ENCODE peak calls at places on chromosomes 3 and 15, in eight cellular contexts. B is A549, E is endothelial cell of umbilical vein, M is heart right ventricle, S is fibroblast of lung, J is OCI-LY7, I is IMR-90, L is GM23248. O is an unnamed sample. For H3K4me1, the result is how much of the 10 kb centered on the place peaks cover.

GRCh38 chr3:66485291-66485968 is 15.4 kb downstream of the LRIG1 start:
- DNase-seq in B (no peak), E (no peak), M (no peak), S (peak), J (no peak), I (peak), L (peak), O (no peak)

GRCh38 chr15:35123743-35124142 is 38.6 kb upstream of the NANOGP8 start:
- DNase-seq in B (no peak), E (no peak), M (no peak), S (peak), J (no peak), I (no peak), L (no peak), O (no peak)

GRCh38 chr15:57743424-57743823 is 36.9 kb downstream of the POLR2M start:
- DNase-seq in B (no peak), E (peak), M (no peak), S (no peak), J (peak), I (no peak), L (no peak), O (no peak)

GRCh38 chr3:126081618-126082333 is 2.1 kb downstream of the SLC41A3 start:
- DNase-seq in B (peak), E (no peak), M (no peak), S (peak), J (peak), I (peak), L (peak), O (no peak)

GRCh38 chr15:42155546-42156265 is 730 bp downstream of the PLA2G4F start:
- DNase-seq in B (no peak), E (no peak), M (no peak), S (no peak), J (no peak), I (no peak), L (no peak), O (peak)

GRCh38 chr3:24086597-24087369 is 141.7 kb downstream of the NR1D2 start:
- DNase-seq in B (no peak), E (no peak), M (no peak), S (peak), J (no peak), I (no peak), L (peak), O (no peak)

GRCh38 chr15:89628791-89629715 is 26.2 kb downstream of the KIF7 start:
- DNase-seq in B (no peak), E (no peak), M (no peak), S (no peak), J (no peak), I (no peak), L (no peak), O (no peak)

GRCh38 chr3:43473228-43473627 is 148.6 kb downstream of the ANO10 start:
- DNase-seq in B (no peak), E (no peak), M (no peak), S (no peak), J (no peak), I (no peak), L (no peak), O (no peak)

GRCh38 chr3:12131351-12131750 is 27.4 kb downstream of the TIMP4 start:
- DNase-seq in B (no peak), E (no peak), M (no peak), S (no peak), J (no peak), I (no peak), L (no peak), O (no peak)

GRCh38 chr3:116291141-116291540 is 154.1 kb downstream of the LSAMP start:
- DNase-seq in B (no peak), E (no peak), M (no peak), S (no peak), J (no peak), I (no peak), L (no peak), O (no peak)

GRCh38 chr15:65738649-65739048 is 53.4 kb downstream of the DENND4A start:
- DNase-seq in B (no peak), E (peak), M (no peak), S (no peak), J (no peak), I (no peak), L (no peak), O (no peak)

GRCh38 chr3:100999160-100999559 is 5.9 kb upstream of the ABI3BP start:
- DNase-seq in B (no peak), E (no peak), M (no peak), S (no peak), J (no peak), I (no peak), L (no peak), O (no peak)

GRCh38 chr15:40859206-40859851 is 14.7 kb downstream of the RHOV start:
- DNase-seq in B (peak), E (peak), M (peak), S (peak), J (peak), I (peak), L (peak), O (peak)

GRCh38 chr3:156792536-156792935 is 33.6 kb upstream of the LEKR1 start:
- DNase-seq in B (no peak), E (no peak), M (no peak), S (no peak), J (no peak), I (no peak), L (no peak), O (no peak)

GRCh38 chr15:94791008-94791407 is 559.6 kb downstream of the MCTP2 start:
- DNase-seq in B (no peak), E (peak), M (no peak), S (peak), J (no peak), I (no peak), L (no peak), O (no peak)

GRCh38 chr3:81592101-81592500 is 169.3 kb downstream of the GBE1 start:
- DNase-seq in B (no peak), E (no peak), M (peak), S (peak), J (no peak), I (peak), L (peak), O (no peak)

GRCh38 chr3:173397161-173398110 is at the start of gene NLGN1:
- DNase-seq in B (no peak), E (peak), M (peak), S (peak), J (no peak), I (peak), L (peak), O (peak)

GRCh38 chr3:153768559-153769469 is 352.4 kb upstream of the ARHGEF26 start:
- DNase-seq in B (peak), E (peak), M (peak), S (peak), J (peak), I (peak), L (peak), O (peak)

GRCh38 chr3:134971359-134971758 is 176.3 kb downstream of the EPHB1 start:
- DNase-seq in B (no peak), E (no peak), M (no peak), S (no peak), J (no peak), I (no peak), L (no peak), O (no peak)

GRCh38 chr3:63513801-63514200 is 138.7 kb upstream of the SNTN start:
- DNase-seq in B (no peak), E (no peak), M (no peak), S (no peak), J (no peak), I (no peak), L (no peak), O (no peak)

GRCh38 chr3:159964166-159964973 is 24.3 kb upstream of the IL12A start:
- DNase-seq in B (peak), E (peak), M (no peak), S (peak), J (no peak), I (peak), L (peak), O (no peak)

GRCh38 chr3:155078959-155079794 is 942 bp upstream of the MME start:
- DNase-seq in B (no peak), E (peak), M (no peak), S (no peak), J (peak), I (peak), L (peak), O (no peak)

GRCh38 chr3:133361435-133361834 is 38.4 kb upstream of the BFSP2 start:
- DNase-seq in B (no peak), E (no peak), M (no peak), S (no peak), J (no peak), I (no peak), L (no peak), O (no peak)

GRCh38 chr3:99502871-99503270 is 135.5 kb upstream of the COL8A1 start:
- DNase-seq in B (no peak), E (no peak), M (no peak), S (peak), J (no peak), I (peak), L (peak), O (no peak)

GRCh38 chr3:197224034-197224444 is 74.4 kb downstream of the DLG1 start:
- DNase-seq in B (peak), E (peak), M (no peak), S (peak), J (peak), I (peak), L (peak), O (no peak)

GRCh38 chr3:197219627-197220026 is 78.8 kb downstream of the DLG1 start:
- DNase-seq in B (no peak), E (no peak), M (no peak), S (no peak), J (no peak), I (no peak), L (no peak), O (no peak)

GRCh38 chr3:197225579-197225978 is 72.8 kb downstream of the DLG1 start:
- DNase-seq in B (no peak), E (no peak), M (no peak), S (no peak), J (no peak), I (no peak), L (no peak), O (no peak)

GRCh38 chr3:197226179-197226578 is 72.2 kb downstream of the DLG1 start:
- DNase-seq in B (no peak), E (no peak), M (no peak), S (no peak), J (no peak), I (no peak), L (no peak), O (no peak)

DNA sequence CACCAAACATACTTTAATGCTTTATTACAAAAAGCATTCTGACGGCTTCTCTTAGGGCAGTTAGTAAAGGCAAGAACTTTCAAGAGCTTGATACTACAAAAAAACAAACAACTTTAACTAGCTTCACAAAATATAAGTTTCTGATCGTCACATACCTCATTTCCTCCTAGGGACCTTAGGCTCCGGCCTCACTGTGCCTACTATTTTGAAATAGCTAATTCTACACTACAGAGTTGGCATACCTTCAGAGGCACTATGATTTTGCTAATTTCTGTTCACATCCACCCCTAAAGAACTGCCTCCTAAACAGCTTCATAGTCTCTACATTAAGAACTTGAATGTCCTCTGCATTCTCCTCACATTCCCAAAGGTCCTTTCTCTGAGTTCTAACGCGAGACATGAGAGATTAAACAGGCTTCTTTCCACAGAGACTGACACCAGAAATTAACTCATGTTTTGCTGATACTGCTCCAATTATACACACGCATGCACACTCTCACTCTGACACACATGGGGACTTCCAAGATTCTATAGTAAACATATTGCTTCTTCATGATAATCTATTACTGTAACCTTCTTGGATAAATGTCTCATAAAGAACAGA is 75.5 kb downstream of the DLG1 start:
- DNase-seq in B (no peak), E (no peak), M (no peak), S (no peak), J (no peak), I (no peak), L (no peak), O (no peak)
- H3K27ac ChIP-seq in B (no peak), E (no peak), M (peak), S (no peak), J (no peak), I (no peak), L (peak), O (no peak)

GRCh38 chr3:50165388-50166308 is 10.5 kb downstream of the SEMA3F start:
- DNase-seq in B (no peak), E (peak), M (peak), S (peak), J (no peak), I (peak), L (peak), O (no peak)
- H3K4me1 ChIP-seq in B (half or more), E (half or more), M (half or more), S (under half), J (under half), I (half or more), L (under half), O (under half)

GRCh38 chr3:128317101-128317697 is 149.5 kb downstream of the DNAJB8 start:
- DNase-seq in B (no peak), E (no peak), M (no peak), S (no peak), J (no peak), I (no peak), L (no peak), O (no peak)
- H3K27ac ChIP-seq in B (no peak), E (no peak), M (no peak), S (no peak), J (no peak), I (no peak), L (no peak), O (peak)

DNA sequence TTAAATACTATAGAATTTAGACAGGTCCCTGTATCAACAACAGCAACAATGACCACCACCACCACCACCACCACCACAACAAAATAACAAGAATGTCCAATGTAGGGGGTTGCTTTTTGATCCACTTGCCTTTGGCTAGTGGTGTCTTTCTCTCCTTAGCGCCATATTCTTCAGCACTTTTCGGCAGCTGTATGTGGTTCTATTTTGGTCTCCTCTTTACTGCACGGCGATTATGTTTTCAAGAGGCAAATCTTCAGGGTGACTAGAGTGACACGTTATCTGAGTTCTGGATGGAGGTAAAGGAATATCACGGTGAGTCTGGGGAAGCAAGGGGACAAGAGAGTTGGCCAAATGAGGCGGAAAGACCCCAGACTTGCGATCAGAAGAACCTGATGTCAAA is 56.1 kb downstream of the ST6GAL1 start:
- DNase-seq in B (no peak), E (no peak), M (no peak), S (no peak), J (peak), I (no peak), L (no peak), O (no peak)
- H3K4me1 ChIP-seq in B (under half), E (under half), M (under half), S (under half), J (half or more), I (under half), L (under half), O (under half)

GRCh38 chr15:64633332-64633731 is 142.1 kb downstream of the RBPMS2 start:
- DNase-seq in B (no peak), E (no peak), M (no peak), S (no peak), J (no peak), I (no peak), L (no peak), O (no peak)
- H3K27ac ChIP-seq in B (no peak), E (no peak), M (no peak), S (no peak), J (no peak), I (no peak), L (no peak), O (no peak)

GRCh38 chr3:188745031-188745430 is 426.7 kb upstream of the TPRG1 start:
- DNase-seq in B (no peak), E (no peak), M (no peak), S (no peak), J (no peak), I (no peak), L (no peak), O (no peak)
- H3K4me1 ChIP-seq in B (under half), E (under half), M (under half), S (under half), J (under half), I (under half), L (under half), O (under half)

DNA sequence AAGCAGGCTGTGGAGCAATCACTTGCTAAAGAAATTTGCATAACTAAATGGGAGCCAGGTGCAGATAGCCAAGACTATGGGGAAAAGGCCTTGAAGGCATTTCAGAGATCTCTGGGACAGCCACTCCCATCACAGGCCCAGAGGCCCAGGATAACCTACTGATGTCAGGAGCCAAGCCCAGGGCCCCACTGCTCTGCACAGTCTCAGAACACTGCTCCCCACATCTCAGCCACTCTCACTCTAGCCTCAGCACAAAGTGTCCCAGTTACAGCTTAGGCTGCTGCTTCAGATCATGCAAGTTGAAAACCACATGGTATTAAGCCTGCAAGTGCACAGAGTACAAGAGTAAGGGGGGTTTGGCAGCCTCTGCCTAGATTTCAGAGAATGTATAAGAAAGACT is 147.6 kb upstream of the TGFBR2 start:
- DNase-seq in B (no peak), E (no peak), M (no peak), S (no peak), J (no peak), I (no peak), L (no peak), O (no peak)
- H3K27ac ChIP-seq in B (peak), E (no peak), M (peak), S (no peak), J (no peak), I (no peak), L (no peak), O (no peak)

GRCh38 chr3:58345457-58345856 is 12.8 kb downstream of the PXK start:
- DNase-seq in B (no peak), E (no peak), M (no peak), S (no peak), J (no peak), I (no peak), L (peak), O (no peak)
- H3K4me1 ChIP-seq in B (under half), E (under half), M (under half), S (under half), J (half or more), I (under half), L (under half), O (under half)

DNA sequence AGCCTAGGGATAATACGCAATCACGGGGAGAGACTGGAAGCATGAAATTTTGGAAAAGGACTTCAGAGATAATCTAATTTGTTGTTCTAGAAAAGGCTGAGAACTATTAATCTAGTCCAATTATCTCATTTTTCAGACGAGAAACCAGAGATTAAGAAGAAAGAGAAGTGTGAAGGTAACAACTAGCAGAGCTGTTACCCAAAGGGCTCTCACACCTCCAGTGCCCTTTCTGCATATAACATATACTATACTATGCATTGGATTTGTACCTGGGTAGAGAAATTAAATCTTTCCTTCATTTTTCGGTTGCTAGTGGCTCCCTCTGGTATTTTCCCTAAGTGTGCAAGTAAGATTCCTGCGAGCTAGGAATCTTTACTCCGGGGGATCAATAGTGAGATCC is 13.4 kb upstream of the TM4SF19 start:
- DNase-seq in B (no peak), E (no peak), M (no peak), S (no peak), J (no peak), I (no peak), L (no peak), O (no peak)
- H3K27ac ChIP-seq in B (no peak), E (no peak), M (no peak), S (no peak), J (no peak), I (no peak), L (no peak), O (no peak)